ENCODE peak calls at places on chromosomes 2 and 18, in four cellular contexts. I is stimulated activated CD8-positive, alpha-beta memory T cell treated with anti-CD3 and anti-CD28 coated beads, Interleukin-15, amount 100 ng/mL, for 24 hours; F is T-cell; Y is A172. D is an unnamed sample.

GRCh38 chr2:102048465-102048864 is 56.7 kb downstream of the IL1R2 start:
- DNase-seq in I (no peak), F (no peak), Y (no peak), D (no peak)

GRCh38 chr2:46024146-46024779 is 272.9 kb upstream of the EPAS1 start:
- DNase-seq in I (no peak), F (no peak), Y (no peak), D (no peak)

GRCh38 chr18:77320960-77321559 is 71.4 kb downstream of the GALR1 start:
- DNase-seq in I (no peak), F (no peak), Y (no peak), D (no peak)

GRCh38 chr2:33242845-33243244 is 233.6 kb upstream of the RASGRP3 start:
- DNase-seq in I (no peak), F (no peak), Y (peak), D (no peak)

GRCh38 chr2:102237176-102237575 is 50.4 kb downstream of the IL1RL2 start:
- DNase-seq in I (no peak), F (no peak), Y (no peak), D (no peak)

GRCh38 chr2:200625317-200625716 is 39.5 kb downstream of the AOX1 start:
- DNase-seq in I (no peak), F (no peak), Y (no peak), D (no peak)

GRCh38 chr2:99354060-99354459 is 16.9 kb downstream of the EIF5B start:
- DNase-seq in I (no peak), F (no peak), Y (no peak), D (no peak)

GRCh38 chr2:216117566-216117965 is 8.4 kb downstream of the XRCC5 start:
- DNase-seq in I (no peak), F (no peak), Y (no peak), D (no peak)

GRCh38 chr2:74849228-74849892 is 15.4 kb downstream of the HK2 start:
- DNase-seq in I (no peak), F (peak), Y (no peak), D (no peak)

GRCh38 chr2:102770506-102770905 is 8.7 kb downstream of the TMEM182 start:
- DNase-seq in I (no peak), F (no peak), Y (peak), D (no peak)

GRCh38 chr2:102418421-102418961 is 4.5 kb upstream of the IL18RAP start:
- DNase-seq in I (no peak), F (no peak), Y (no peak), D (no peak)

GRCh38 chr2:98212733-98213132 is 125.8 kb downstream of the VWA3B start:
- DNase-seq in I (no peak), F (no peak), Y (no peak), D (no peak)

GRCh38 chr2:10654069-10654468 is 35.7 kb downstream of the NOL10 start:
- DNase-seq in I (no peak), F (no peak), Y (peak), D (no peak)

GRCh38 chr18:59570101-59570875 is 126.9 kb downstream of the CCBE1 start:
- DNase-seq in I (no peak), F (no peak), Y (peak), D (no peak)

GRCh38 chr18:70377317-70377799 is 88.5 kb downstream of the SOCS6 start:
- DNase-seq in I (no peak), F (no peak), Y (no peak), D (no peak)

D was measured in SK-N-MC.